ENCODE peak calls at places on chromosomes 2 and 18, in eight cellular contexts. M is CD8-positive, alpha-beta memory T cell; X is ovary; A is body of pancreas; W is left ventricle myocardium inferior; L is neuronal stem cell; H is IMR-90; C is thoracic aorta. Q is an unnamed sample.

GRCh38 chr2:109330056-109330455 is 201.1 kb downstream of the SH3RF3 start:
- DNase-seq in A (no peak), C (no peak), H (peak; percentile 55), M (no peak), L (no peak), X (no peak), W (no peak), Q (no peak)

GRCh38 chr2:143182649-143183048 is 53.4 kb downstream of the ARHGAP15 start:
- DNase-seq in H (no peak), C (no peak), L (no peak), A (no peak), X (no peak), M (no peak), W (no peak), Q (no peak)

GRCh38 chr2:10655074-10655840 is 34.5 kb downstream of the NOL10 start:
- DNase-seq in C (no peak), X (no peak), L (no peak), W (no peak), A (no peak), M (no peak), H (no peak), Q (no peak)

GRCh38 chr18:58788971-58789797 is 75.5 kb upstream of the ZNF532 start:
- DNase-seq in L (no peak), M (no peak), A (no peak), W (peak; percentile 54), H (peak; percentile 84), C (no peak), X (no peak), Q (no peak)

GRCh38 chr18:22683196-22683676 is 249.9 kb upstream of the RBBP8 start:
- DNase-seq in W (peak; percentile 47), L (no peak), H (peak; percentile 93), C (no peak), A (peak; percentile 90), X (peak; percentile 81), M (no peak), Q (peak; percentile 68)

GRCh38 chr2:38863061-38863695 is 12.6 kb downstream of the DHX57 start:
- DNase-seq in M (no peak), H (no peak), X (no peak), A (no peak), C (no peak), L (no peak), W (no peak), Q (no peak)

GRCh38 chr2:147294825-147295392 is 549.9 kb upstream of the ACVR2A start:
- DNase-seq in H (no peak), X (no peak), C (no peak), W (no peak), A (no peak), L (no peak), M (no peak), Q (no peak)

GRCh38 chr18:58049000-58049688 is 5.1 kb downstream of the NEDD4L start:
- DNase-seq in M (no peak), A (no peak), X (no peak), W (no peak), L (no peak), H (no peak), C (no peak), Q (no peak)

GRCh38 chr2:230953843-230954242 is 28.8 kb upstream of the GPR55 start:
- DNase-seq in X (no peak), M (no peak), H (no peak), C (no peak), L (no peak), W (no peak), A (no peak), Q (no peak)

GRCh38 chr2:188142088-188142487 is 149.6 kb upstream of the GULP1 start:
- DNase-seq in L (no peak), W (no peak), M (no peak), X (no peak), A (no peak), C (no peak), H (no peak), Q (no peak)

GRCh38 chr2:54402350-54402749 is 53.8 kb upstream of the SPTBN1 start:
- DNase-seq in H (peak; percentile 82), L (no peak), W (peak; percentile 66), C (peak; percentile 4), X (peak; percentile 90), M (no peak), A (peak; percentile 27), Q (no peak)

GRCh38 chr18:63102941-63103744 is 216.4 kb downstream of the BCL2 start:
- DNase-seq in W (no peak), X (no peak), A (no peak), C (no peak), M (no peak), L (no peak), H (no peak), Q (no peak)

GRCh38 chr2:160408575-160409291 is 84.9 kb downstream of the RBMS1 start:
- DNase-seq in L (no peak), W (no peak), C (no peak), H (no peak), X (no peak), A (no peak), M (no peak), Q (no peak)

GRCh38 chr2:133317161-133317560 is 251.1 kb downstream of the NCKAP5 start:
- DNase-seq in W (no peak), C (no peak), H (no peak), X (no peak), L (no peak), A (no peak), M (no peak), Q (no peak)

GRCh38 chr2:207765541-207765940 is 4.2 kb downstream of the FZD5 start:
- DNase-seq in M (no peak), A (peak; percentile 77), W (no peak), X (no peak), H (no peak), C (no peak), L (peak; percentile 65), Q (no peak)

GRCh38 chr2:158457092-158457825 is 507 bp downstream of the PKP4 start:
- DNase-seq in L (peak; percentile 61), W (peak; percentile 70), H (peak; percentile 61), A (peak; percentile 65), X (peak; percentile 63), M (peak; percentile 59), C (no peak), Q (peak; percentile 58)

GRCh38 chr2:236887519-236887918 is 198.2 kb upstream of the COPS8 start:
- DNase-seq in A (no peak), W (no peak), X (peak; percentile 47), H (peak; percentile 28), M (no peak), L (no peak), C (peak; percentile 58), Q (no peak)

GRCh38 chr2:124804014-124804940 is 779.2 kb downstream of the CNTNAP5 start:
- DNase-seq in C (no peak), A (peak; percentile 7), M (no peak), W (no peak), X (no peak), L (peak; percentile 49), H (peak; percentile 25), Q (no peak)

GRCh38 chr2:65420712-65421431 is 11.5 kb downstream of the SPRED2 start:
- DNase-seq in L (no peak), H (peak; percentile 80), X (no peak), M (no peak), C (no peak), W (no peak), A (no peak), Q (no peak)

GRCh38 chr2:120919771-120920437 is 184.2 kb downstream of the GLI2 start:
- DNase-seq in X (peak; percentile 52), L (no peak), H (peak; percentile 76), A (no peak), M (no peak), C (no peak), W (peak; percentile 49), Q (no peak)

GRCh38 chr2:59395119-59395518 is 1154.0 kb upstream of the FANCL start:
- DNase-seq in H (no peak), A (no peak), M (no peak), C (no peak), L (no peak), W (no peak), X (no peak), Q (no peak)

GRCh38 chr2:7007488-7007845 is 90.3 kb downstream of the RNF144A start:
- DNase-seq in X (no peak), C (no peak), H (no peak), L (no peak), M (no peak), A (no peak), W (no peak), Q (no peak)
- H3K4me1 ChIP-seq in X (peaks cover 4% of the 10 kb centered on the region), C (peaks cover 11% of the 10 kb centered on the region), H (no peaks in the 10 kb centered on the region), L (peaks cover 5% of the 10 kb centered on the region), M (no peaks in the 10 kb centered on the region), A (peaks cover 52% of the 10 kb centered on the region), W (peaks cover 81% of the 10 kb centered on the region), Q (peaks cover 18% of the 10 kb centered on the region)

DNA sequence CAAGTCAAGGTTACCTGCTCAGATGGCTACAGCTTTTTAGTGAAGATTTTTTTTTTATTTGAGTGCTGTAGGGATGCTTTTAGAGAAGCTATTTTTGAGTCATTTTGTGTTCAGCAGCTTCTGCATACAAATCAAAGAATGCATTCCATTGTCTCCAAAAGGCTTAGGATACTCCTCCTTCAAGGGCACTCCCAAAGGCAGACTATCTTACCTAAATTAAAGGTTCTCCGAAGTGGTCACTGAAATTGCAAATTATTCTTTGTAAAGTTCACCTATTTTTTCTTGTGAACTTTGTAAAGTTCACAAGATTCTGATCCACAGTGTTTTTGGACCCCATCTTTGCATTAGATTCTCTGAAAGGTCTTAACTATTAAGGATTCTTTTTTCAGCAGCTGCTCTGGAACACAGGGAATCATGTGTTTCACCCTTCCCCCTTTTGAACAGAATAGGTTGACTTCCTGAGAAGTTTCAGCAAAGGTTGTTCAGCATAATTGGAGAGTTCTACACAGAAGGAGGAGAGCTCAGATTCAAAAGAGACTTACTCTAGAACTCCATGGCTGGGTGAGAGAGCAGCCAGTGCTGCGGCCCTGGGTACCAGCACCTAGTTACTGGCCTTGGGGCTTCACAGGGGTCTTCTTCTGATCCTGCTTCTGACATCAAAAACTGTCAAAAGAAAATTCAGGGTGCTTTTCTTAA is 14.5 kb downstream of the CLIP4 start:
- DNase-seq in M (no peak), W (no peak), L (no peak), C (no peak), A (no peak), H (no peak), X (no peak), Q (no peak)
- H3K4me3 ChIP-seq in M (no peak overlapping the region), W (no peak overlapping the region), L (no peak overlapping the region), C (peak overlapping the region; percentile 48), A (no peak overlapping the region), H (peak overlapping the region; percentile 20), X (no peak overlapping the region), Q (no peak overlapping the region)

GRCh38 chr2:127503491-127503890 is 22.8 kb downstream of the IWS1 start:
- DNase-seq in L (no peak), W (no peak), X (no peak), M (no peak), H (no peak), A (no peak), C (no peak), Q (no peak)

DNA sequence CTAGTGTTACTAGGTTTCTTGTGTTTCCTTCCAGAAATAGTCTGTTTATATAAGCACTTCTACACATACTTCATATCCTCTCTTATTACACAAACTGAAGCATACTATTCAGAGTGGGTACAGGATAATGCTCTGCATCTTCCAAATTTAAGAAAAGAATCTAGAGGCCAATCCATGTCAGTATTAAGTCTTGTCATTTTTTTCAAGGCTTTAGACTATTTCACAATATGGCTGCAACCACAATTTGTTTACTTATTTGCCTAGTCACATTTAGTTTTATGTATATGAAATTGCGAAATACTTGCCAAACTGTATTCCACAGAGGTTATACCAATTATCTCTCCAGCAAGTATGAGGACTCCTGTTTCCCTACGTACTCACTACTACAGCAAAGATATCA is 27.9 kb downstream of the IWS1 start:
- DNase-seq in X (no peak), C (no peak), M (no peak), W (no peak), H (peak; percentile 81), L (no peak), A (no peak), Q (no peak)
- H3K36me3 ChIP-seq in X (no peaks in the 10 kb centered on the region), C (peaks cover 17% of the 10 kb centered on the region), M (peaks cover 42% of the 10 kb centered on the region), W (peaks cover 88% of the 10 kb centered on the region), H (peaks cover 30% of the 10 kb centered on the region), L (peaks cover 21% of the 10 kb centered on the region), A (peaks cover 31% of the 10 kb centered on the region), Q (peaks cover 97% of the 10 kb centered on the region)

GRCh38 chr2:234447189-234447588 is 49.7 kb downstream of the ARL4C start:
- DNase-seq in A (no peak), X (no peak), W (no peak), L (no peak), M (no peak), H (no peak), C (no peak), Q (no peak)
- H3K4me1 ChIP-seq in A (no peaks in the 10 kb centered on the region), X (peaks cover 1% of the 10 kb centered on the region), W (peaks cover 19% of the 10 kb centered on the region), L (peaks cover 34% of the 10 kb centered on the region), M (peaks cover 98% of the 10 kb centered on the region), H (peaks cover 27% of the 10 kb centered on the region), C (peaks cover 11% of the 10 kb centered on the region), Q (peaks cover 6% of the 10 kb centered on the region)

Q was measured in left lung.